ENCODE peak calls at places on chromosomes 7 and 10, in four cellular contexts. A, Z, I and M are unnamed samples.

GRCh38 chr10:99292159-99292558 is 37.0 kb upstream of the CNNM1 start:
- DNase-seq in A (no peak), I (no peak), Z (no peak), M (no peak)

GRCh38 chr7:98909487-98909886 is 31.2 kb downstream of the TRRAP start:
- DNase-seq in I (no peak), Z (no peak), A (no peak), M (no peak)

GRCh38 chr7:50538478-50538877 is 26.7 kb downstream of the DDC start:
- DNase-seq in A (no peak), Z (no peak), I (no peak), M (no peak)

GRCh38 chr7:89103564-89103963 is 308.0 kb upstream of the TEX47 start:
- DNase-seq in Z (no peak), I (no peak), A (no peak), M (no peak)

GRCh38 chr7:15684834-15685233 is 1.6 kb downstream of the MEOX2 start:
- DNase-seq in A (no peak), Z (no peak), I (no peak), M (no peak)

GRCh38 chr10:6086375-6087233 is 2.2 kb upstream of the RBM17 start:
- DNase-seq in A (peak), Z (peak), I (peak), M (peak)

GRCh38 chr10:121468726-121469125 is 129.5 kb downstream of the FGFR2 start:
- DNase-seq in I (no peak), A (no peak), Z (no peak), M (no peak)

GRCh38 chr7:117901089-117901797 is 28.0 kb upstream of the CTTNBP2 start:
- DNase-seq in I (no peak), Z (no peak), A (no peak), M (no peak)

GRCh38 chr10:25875555-25876165 is 58.4 kb upstream of the MYO3A start:
- DNase-seq in Z (peak), I (peak), A (peak), M (peak)

GRCh38 chr7:69358163-69358821 is 240.0 kb upstream of the AUTS2 start:
- DNase-seq in A (no peak), I (no peak), Z (no peak), M (peak)

GRCh38 chr10:119103687-119104652 is at the start of gene DENND10:
- DNase-seq in I (no peak), Z (peak), A (peak), M (peak)

GRCh38 chr10:1605121-1605520 is 132.2 kb downstream of the ADARB2 start:
- DNase-seq in A (no peak), Z (no peak), I (no peak), M (no peak)

GRCh38 chr7:50448823-50449222 is 1.3 kb downstream of the FIGNL1 start:
- DNase-seq in A (no peak), I (no peak), Z (no peak), M (no peak)

GRCh38 chr7:55961994-55962393 is 2.4 kb upstream of the NIPSNAP2 start:
- DNase-seq in A (no peak), Z (no peak), I (no peak), M (no peak)

GRCh38 chr10:127892743-127893142 is at the start of gene CLRN3:
- DNase-seq in I (no peak), Z (no peak), A (no peak), M (no peak)

GRCh38 chr7:151038951-151039849 is 9.1 kb upstream of the ASIC3 start:
- DNase-seq in I (peak), A (peak), Z (peak), M (no peak)

GRCh38 chr10:6204341-6205191 is 1.8 kb downstream of the PFKFB3 start:
- DNase-seq in Z (no peak), A (no peak), I (no peak), M (no peak)

GRCh38 chr10:68876246-68876918 is 24.7 kb upstream of the DDX50 start:
- DNase-seq in I (peak), Z (no peak), A (no peak), M (no peak)

GRCh38 chr10:13485623-13486022 is 43.2 kb downstream of the BEND7 start:
- DNase-seq in A (no peak), I (no peak), Z (no peak), M (no peak)

DNA sequence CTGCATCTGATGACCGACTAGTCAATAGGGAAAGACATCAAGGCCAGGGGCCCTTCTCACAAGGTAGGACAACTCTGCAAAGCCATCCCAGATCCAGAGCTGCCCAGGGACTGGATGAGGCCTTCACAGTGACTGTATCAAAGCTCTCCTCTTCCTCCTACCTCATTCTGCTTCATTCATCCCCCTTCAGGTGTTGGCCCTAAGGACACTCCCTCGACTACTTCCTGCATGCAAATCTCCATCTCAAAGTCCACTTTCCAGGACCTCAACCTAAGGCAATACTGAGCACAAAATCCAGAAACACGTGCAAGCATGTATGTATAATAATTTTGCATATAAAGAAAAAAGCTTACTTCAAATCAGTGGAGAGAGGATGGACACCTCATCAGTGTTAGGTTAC is 25.1 kb downstream of the DPY19L1 start:
- DNase-seq in Z (no peak), A (no peak), I (no peak), M (no peak)
- TF ChIP-seq ELF4 in Z (no peak), A (no peak), I (no peak), M (no peak)

GRCh38 chr7:30514177-30514576 is 9.5 kb upstream of the GGCT start:
- DNase-seq in A (no peak), Z (no peak), I (no peak), M (no peak)

GRCh38 chr7:30510124-30511074 is 5.8 kb upstream of the GGCT start:
- DNase-seq in A (peak), Z (peak), I (peak), M (peak)

GRCh38 chr7:30511973-30512662 is 7.5 kb upstream of the GGCT start:
- DNase-seq in I (no peak), A (no peak), Z (no peak), M (no peak)

GRCh38 chr7:30513762-30514161 is 9.1 kb upstream of the GGCT start:
- DNase-seq in Z (no peak), A (no peak), I (no peak), M (no peak)

GRCh38 chr7:30511494-30511893 is 6.9 kb upstream of the GGCT start:
- DNase-seq in Z (no peak), I (no peak), A (no peak), M (no peak)
- TF ChIP-seq ELF4 in Z (no peak), I (no peak), A (no peak), M (no peak)

GRCh38 chr10:101829561-101830315 is 11.5 kb upstream of the OGA start:
- DNase-seq in I (no peak), A (peak), Z (peak), M (peak)
- TF ChIP-seq ELF4 in I (no peak), A (no peak), Z (no peak), M (no peak)

GRCh38 chr7:28529755-28530154 is 117.4 kb downstream of the CREB5 start:
- DNase-seq in I (no peak), Z (no peak), A (no peak), M (no peak)

GRCh38 chr7:28530175-28531142 is 118.1 kb downstream of the CREB5 start:
- DNase-seq in A (no peak), Z (no peak), I (no peak), M (no peak)

GRCh38 chr7:28533267-28533666 is 120.9 kb downstream of the CREB5 start:
- DNase-seq in A (no peak), I (no peak), Z (no peak), M (no peak)

GRCh38 chr7:28536259-28536658 is 123.9 kb downstream of the CREB5 start:
- DNase-seq in I (no peak), A (peak), Z (no peak), M (peak)

GRCh38 chr7:28533731-28534531 is 121.6 kb downstream of the CREB5 start:
- DNase-seq in A (no peak), Z (no peak), I (no peak), M (no peak)
- TF ChIP-seq ELF4 in A (no peak), Z (no peak), I (no peak), M (no peak)

GRCh38 chr10:60726253-60726652 is 52.0 kb upstream of the CDK1 start:
- DNase-seq in Z (no peak), I (no peak), A (no peak), M (no peak)

GRCh38 chr10:60731134-60731883 is 47.0 kb upstream of the CDK1 start:
- DNase-seq in Z (no peak), A (no peak), I (no peak), M (no peak)

GRCh38 chr10:60732240-60733188 is 45.8 kb upstream of the CDK1 start:
- DNase-seq in I (no peak), A (peak), Z (no peak), M (peak)

GRCh38 chr10:60729106-60729505 is 49.2 kb upstream of the CDK1 start:
- DNase-seq in I (no peak), A (no peak), Z (no peak), M (no peak)

GRCh38 chr10:60728056-60728455 is 50.2 kb upstream of the CDK1 start:
- DNase-seq in Z (no peak), I (no peak), A (no peak), M (no peak)
- TF ChIP-seq ELF4 in Z (no peak), I (no peak), A (no peak), M (no peak)

DNA sequence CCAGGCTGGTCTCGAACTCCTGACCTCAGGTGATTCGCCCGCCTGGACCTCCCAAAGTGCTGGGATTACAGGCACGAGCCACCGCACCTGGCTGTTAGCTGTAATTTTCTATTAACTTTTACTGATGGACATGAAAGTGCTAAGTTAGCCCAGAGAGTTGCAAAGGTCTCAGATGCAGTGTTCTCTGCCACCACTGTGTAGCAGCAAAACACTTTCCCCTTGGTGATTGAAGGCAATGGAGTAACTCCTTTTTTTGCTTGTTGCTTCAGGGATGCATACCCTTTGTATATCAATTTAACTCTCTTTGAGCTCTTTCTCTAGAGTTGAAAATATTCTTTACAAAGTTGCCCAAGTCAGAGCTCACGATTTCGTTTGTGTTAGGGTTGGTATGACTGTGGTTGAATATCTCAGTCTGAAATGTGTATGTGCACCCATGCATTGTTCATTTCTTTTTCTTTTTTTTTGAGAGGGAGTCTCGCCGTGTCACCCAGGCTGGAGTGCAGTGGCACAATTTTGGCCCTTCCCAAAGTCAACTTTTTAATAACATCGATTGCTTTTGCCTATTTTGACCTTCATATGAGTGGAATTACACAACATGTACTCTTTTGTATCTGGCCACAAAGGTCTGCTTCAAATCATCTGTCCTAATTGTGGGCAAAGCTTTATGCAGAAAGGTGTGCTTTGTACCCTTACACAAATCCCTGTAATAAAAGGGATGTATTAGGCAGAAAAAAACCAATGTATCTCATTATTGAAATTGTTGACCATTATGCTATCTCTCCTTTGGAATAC is 52.6 kb downstream of the GTF2I start:
- DNase-seq in Z (peak), A (no peak), I (no peak), M (no peak)
- TF ChIP-seq ELF4 in Z (no peak), A (no peak), I (no peak), M (no peak)

GRCh38 chr7:19405546-19405945 is 260.3 kb upstream of the FERD3L start:
- DNase-seq in A (no peak), I (no peak), Z (no peak), M (no peak)
- TF ChIP-seq ELF4 in A (no peak), I (no peak), Z (no peak), M (no peak)